ENCODE peak calls at places on chromosomes 12 and 14, in five cellular contexts. K is psoas muscle, J is memory B cell, Z is lower lobe of right lung, W is EH. T is an unnamed sample.

GRCh38 chr14:25011095-25011494 is 38.9 kb downstream of the STXBP6 start:
- DNase-seq in K (no peak), J (no peak), W (no peak), Z (no peak), T (no peak)

GRCh38 chr12:76346798-76347420 is 1.3 kb downstream of the BBS10 start:
- DNase-seq in J (no peak), Z (no peak), W (peak), K (no peak), T (no peak)

GRCh38 chr12:62971769-62972525 is 37.0 kb upstream of the PPM1H start:
- DNase-seq in W (no peak), J (no peak), K (no peak), Z (no peak), T (no peak)

GRCh38 chr12:89927226-89927698 is 218.6 kb upstream of the ATP2B1 start:
- DNase-seq in J (no peak), Z (no peak), W (no peak), K (no peak), T (no peak)

GRCh38 chr12:116881325-116881866 is at the start of gene HRK:
- DNase-seq in Z (no peak), J (peak), K (no peak), W (no peak), T (no peak)

GRCh38 chr14:73457050-73457934 is 1.1 kb downstream of the NUMB start:
- DNase-seq in K (peak), W (peak), Z (peak), J (peak), T (no peak)

GRCh38 chr12:89848732-89849131 is 140.1 kb upstream of the ATP2B1 start:
- DNase-seq in J (no peak), W (no peak), K (no peak), Z (no peak), T (no peak)

GRCh38 chr14:103161054-103161397 is 37.8 kb downstream of the TNFAIP2 start:
- DNase-seq in Z (no peak), J (no peak), K (no peak), W (peak), T (no peak)

GRCh38 chr14:49461529-49462401 is 124.4 kb downstream of the RPS29 start:
- DNase-seq in K (no peak), J (peak), Z (no peak), W (peak), T (peak)

GRCh38 chr12:996881-997280 is 5.9 kb downstream of the ERC1 start:
- DNase-seq in K (no peak), J (no peak), Z (no peak), W (no peak), T (no peak)